ENCODE peak calls at places on chromosome 5, in six cellular contexts. H is fibroblast of pulmonary artery, K is retinal pigment epithelial cell, F is H9, X is nephron progenitor cell, S is fibroblast of the aortic adventitia. A is an unnamed sample.

GRCh38 chr5:10118150-10118549 is 131.5 kb downstream of the ATPSCKMT start:
- DNase-seq in K (no peak), H (no peak), S (no peak), F (no peak), X (no peak), A (no peak)

GRCh38 chr5:55030220-55030619 is 6.2 kb downstream of the GZMK start:
- DNase-seq in S (no peak), K (no peak), H (no peak), X (no peak), F (no peak), A (no peak)

GRCh38 chr5:151288180-151288579 is 15.4 kb downstream of the SLC36A3 start:
- DNase-seq in X (no peak), H (no peak), S (no peak), K (no peak), F (no peak), A (no peak)

GRCh38 chr5:73311291-73312110 is 137.1 kb downstream of the FOXD1 start:
- DNase-seq in H (peak), X (peak), K (peak), S (peak), F (peak), A (no peak)

GRCh38 chr5:74155501-74155900 is 485.0 kb downstream of the ENC1 start:
- DNase-seq in H (no peak), K (no peak), S (no peak), F (no peak), X (no peak), A (no peak)

GRCh38 chr5:173010021-173010420 is 26.4 kb downstream of the ATP6V0E1 start:
- DNase-seq in S (peak), F (no peak), X (no peak), K (no peak), H (no peak), A (peak)

GRCh38 chr5:13478831-13479465 is 465.5 kb downstream of the DNAH5 start:
- DNase-seq in S (peak), F (peak), X (peak), H (peak), K (peak), A (no peak)

GRCh38 chr5:14696057-14696456 is 31.5 kb downstream of the OTULIN start:
- DNase-seq in H (no peak), F (no peak), K (no peak), X (no peak), S (no peak), A (no peak)

GRCh38 chr5:118791986-118792734 is 196.2 kb downstream of the DTWD2 start:
- DNase-seq in F (peak), H (peak), K (peak), X (peak), S (peak), A (peak)

GRCh38 chr5:114953559-114953958 is 216.1 kb downstream of the TRIM36 start:
- DNase-seq in K (no peak), X (no peak), F (no peak), S (no peak), H (no peak), A (no peak)

DNA sequence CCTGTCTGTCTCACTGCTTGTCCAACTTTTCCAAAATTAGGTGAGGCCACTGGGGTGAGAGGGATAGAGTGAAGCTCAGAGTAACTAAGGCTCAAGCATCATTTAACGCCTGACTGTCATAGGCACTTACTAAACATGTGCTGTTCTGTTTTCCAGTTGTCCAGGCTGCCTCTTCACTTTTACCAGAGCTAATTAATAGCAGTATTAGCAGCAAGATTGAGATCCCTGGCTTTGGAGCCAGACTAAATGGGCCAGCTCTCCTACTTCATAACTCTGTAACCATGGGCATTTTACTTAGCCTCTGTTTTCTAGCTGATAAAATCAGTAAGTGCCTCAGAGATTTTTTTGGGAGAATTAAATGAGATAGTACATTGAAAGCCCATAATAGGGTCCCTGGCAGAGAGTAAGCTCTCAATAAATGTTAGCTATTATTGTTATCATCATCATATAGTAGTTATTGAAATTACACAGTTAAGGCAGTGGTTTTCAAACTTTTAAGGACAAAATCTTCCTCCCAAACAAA is 146.2 kb upstream of the LHFPL2 start:
- DNase-seq in X (no peak), S (no peak), H (no peak), K (no peak), F (no peak), A (no peak)
- TF ChIP-seq CTCF in X (no peak), S (no peak), H (no peak), K (no peak), F (no peak), A (no peak)

GRCh38 chr5:98753507-98753906 is 20.0 kb upstream of the RGMB start:
- DNase-seq in X (no peak), F (peak), H (no peak), S (no peak), K (no peak), A (no peak)

GRCh38 chr5:98749046-98749445 is 24.4 kb upstream of the RGMB start:
- DNase-seq in K (no peak), F (no peak), S (no peak), H (no peak), X (no peak), A (no peak)

GRCh38 chr5:98755406-98755805 is 18.1 kb upstream of the RGMB start:
- DNase-seq in X (no peak), F (no peak), K (no peak), S (peak), H (no peak), A (no peak)

DNA sequence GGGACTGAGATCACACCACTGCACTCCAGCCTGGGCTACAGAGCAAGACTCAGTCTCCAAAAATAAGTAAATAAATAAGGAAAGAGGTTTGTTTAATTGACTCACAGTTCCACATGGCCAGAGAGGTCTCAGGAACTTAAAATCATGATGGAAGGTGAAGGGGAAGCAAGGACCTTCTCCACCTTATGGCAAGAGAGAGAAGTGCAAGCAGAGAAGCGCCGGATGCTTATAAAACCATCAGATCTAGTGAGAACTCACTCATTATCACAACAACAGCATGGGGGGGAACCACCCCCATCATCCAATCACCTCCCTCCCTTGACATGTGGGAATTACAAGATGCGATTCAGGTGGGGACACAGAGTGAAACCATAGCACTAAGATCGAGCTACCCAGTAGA is 22.8 kb upstream of the RGMB start:
- DNase-seq in F (peak), H (peak), K (no peak), S (peak), X (no peak), A (peak)
- TF ChIP-seq CTCF in F (peak), H (peak), K (peak), S (peak), X (peak), A (peak)

DNA sequence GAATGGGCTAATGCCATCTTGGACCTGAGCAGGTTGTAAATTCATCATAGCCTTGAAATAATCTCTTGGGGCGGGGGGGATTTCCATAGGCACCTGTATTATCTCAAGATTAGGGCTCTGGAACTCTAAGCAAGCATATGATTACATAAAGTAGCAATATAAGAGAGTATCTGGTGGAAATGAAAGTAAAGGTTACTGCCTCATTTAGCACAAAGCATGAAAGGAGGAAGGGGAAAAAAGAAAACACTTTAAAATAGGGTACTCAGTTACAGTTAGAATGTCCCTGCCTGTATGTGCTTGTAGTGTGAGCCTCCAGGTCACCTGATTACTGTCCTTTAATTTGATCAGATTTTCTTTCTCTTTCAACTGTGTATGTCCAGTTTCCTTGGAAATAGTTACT is 1079.7 kb upstream of the CDH18 start:
- DNase-seq in F (no peak), H (no peak), S (no peak), X (no peak), K (no peak), A (no peak)
- TF ChIP-seq CTCF in F (no peak), H (no peak), S (no peak), X (no peak), K (no peak), A (no peak)

GRCh38 chr5:174755103-174755502 is 30.7 kb downstream of the MSX2 start:
- DNase-seq in H (peak), K (no peak), F (no peak), S (peak), X (no peak), A (no peak)

GRCh38 chr5:174765540-174765939 is 41.2 kb downstream of the MSX2 start:
- DNase-seq in S (no peak), F (no peak), X (no peak), H (no peak), K (no peak), A (no peak)

GRCh38 chr5:174759091-174759490 is 34.7 kb downstream of the MSX2 start:
- DNase-seq in K (no peak), F (no peak), H (no peak), X (no peak), S (no peak), A (no peak)

GRCh38 chr5:174764309-174764708 is 39.9 kb downstream of the MSX2 start:
- DNase-seq in F (no peak), H (no peak), S (no peak), X (no peak), K (no peak), A (no peak)

GRCh38 chr5:174760721-174761120 is 36.3 kb downstream of the MSX2 start:
- DNase-seq in K (no peak), F (no peak), H (no peak), X (no peak), S (no peak), A (no peak)
- TF ChIP-seq CTCF in K (no peak), F (no peak), H (no peak), X (no peak), S (no peak), A (no peak)

GRCh38 chr5:177495243-177496060 is 2.0 kb downstream of the PDLIM7 start:
- DNase-seq in K (peak), F (peak), X (peak), S (peak), H (peak), A (peak)

GRCh38 chr5:177493795-177494355 is 3.5 kb downstream of the PDLIM7 start:
- DNase-seq in S (peak), K (no peak), H (no peak), X (no peak), F (no peak), A (no peak)

GRCh38 chr5:177492841-177493240 is 4.6 kb downstream of the PDLIM7 start:
- DNase-seq in X (no peak), S (no peak), H (no peak), K (no peak), F (no peak), A (no peak)

GRCh38 chr5:177496111-177497010 is 1.0 kb downstream of the PDLIM7 start:
- DNase-seq in F (peak), K (peak), H (peak), S (peak), X (peak), A (peak)

DNA sequence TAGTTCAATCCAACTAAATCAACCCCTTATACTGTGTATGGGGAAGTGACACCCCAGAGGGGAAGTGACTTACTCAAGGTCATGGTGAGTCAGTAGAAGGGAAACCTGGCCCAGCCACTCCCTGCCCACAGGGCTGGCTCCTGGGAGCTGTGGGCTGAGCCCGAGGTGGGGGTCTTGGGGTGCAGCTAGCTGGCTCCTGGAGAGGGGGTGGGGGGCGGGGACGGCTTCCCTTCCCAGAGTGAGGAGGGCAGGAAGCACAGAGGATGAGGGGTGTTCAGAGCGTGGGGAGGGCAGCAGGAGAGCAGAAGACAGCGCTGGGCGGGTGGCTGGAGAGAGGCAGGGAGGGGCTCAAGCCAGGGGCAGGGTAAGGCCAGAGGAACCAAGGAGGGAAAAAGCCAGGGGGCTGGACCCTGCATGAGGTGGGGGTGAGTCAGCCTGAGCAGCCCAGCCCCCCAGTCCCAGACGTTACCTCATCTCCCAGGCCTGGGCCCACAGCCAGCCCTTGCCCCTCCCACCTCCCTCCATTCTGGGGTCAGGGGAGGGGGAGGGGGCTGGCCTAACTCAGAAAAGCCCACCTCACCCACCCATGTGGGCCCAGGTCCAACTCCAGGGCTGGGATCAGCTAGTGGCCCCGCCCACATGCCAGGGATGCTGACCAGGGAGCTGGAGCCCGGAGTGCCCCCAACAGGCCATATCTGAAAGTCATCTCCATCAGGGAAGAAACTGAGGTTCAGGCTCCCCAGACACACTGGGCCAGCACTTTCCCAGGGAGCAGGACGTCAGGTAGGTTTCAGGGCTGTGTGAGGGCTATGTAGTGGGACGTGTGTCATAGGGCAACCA is 2.8 kb downstream of the PDLIM7 start:
- DNase-seq in F (peak), H (peak), S (peak), X (peak), K (peak), A (peak)
- TF ChIP-seq CTCF in F (peak), H (peak), S (peak), X (no peak), K (peak), A (no peak)

GRCh38 chr5:64680289-64680688 is 10.0 kb upstream of the SHISAL2B start:
- DNase-seq in F (peak), K (no peak), S (peak), X (no peak), H (no peak), A (peak)
- TF ChIP-seq CTCF in F (peak), K (peak), S (peak), X (no peak), H (peak), A (no peak)

DNA sequence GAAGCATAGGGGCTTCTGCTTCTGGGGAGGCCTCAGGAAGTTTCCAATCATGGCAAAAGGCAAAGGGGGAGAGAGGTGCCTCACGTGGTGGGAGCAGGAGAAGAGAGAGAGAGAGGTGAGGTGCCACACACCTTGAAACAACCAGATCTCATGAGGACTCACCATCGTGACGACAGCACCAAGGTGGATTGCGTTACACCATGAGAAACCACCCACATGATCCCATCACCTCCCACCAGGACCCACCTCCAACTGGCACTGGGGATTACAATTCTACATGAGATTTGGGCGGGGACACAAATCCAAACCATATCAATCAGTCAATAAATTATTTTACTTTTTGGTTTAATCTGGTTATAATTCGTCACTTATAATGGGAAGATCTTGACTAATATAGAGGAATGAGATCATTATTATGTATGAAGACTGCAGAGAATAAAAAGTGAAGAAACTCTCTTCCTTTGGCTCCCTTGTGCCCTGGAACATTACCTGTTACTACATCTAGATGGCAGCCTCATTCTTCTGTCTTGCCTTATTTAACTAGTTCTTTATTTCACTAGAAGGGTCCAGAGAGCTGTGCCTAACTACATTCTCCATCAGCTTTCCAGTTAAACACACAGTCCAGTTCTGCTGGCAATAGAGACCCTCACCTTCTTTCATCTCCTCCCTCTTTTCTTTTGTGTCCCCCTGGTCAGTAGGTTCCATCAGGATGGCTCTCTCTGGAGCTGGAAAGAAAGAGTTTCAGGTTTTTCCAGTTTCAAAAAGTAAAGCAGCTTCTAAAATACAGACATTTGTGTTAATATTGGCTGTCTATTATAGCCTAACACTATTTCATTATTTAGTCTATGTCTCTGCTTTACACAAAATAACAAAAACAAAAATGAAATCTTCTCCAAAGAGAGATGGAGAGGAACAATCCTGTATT is 21.7 kb upstream of the SPINK7 start:
- DNase-seq in F (peak), X (no peak), S (peak), H (peak), K (no peak), A (no peak)
- TF ChIP-seq CTCF in F (peak), X (peak), S (peak), H (peak), K (peak), A (no peak)

A was measured in activated CD8-positive, alpha-beta T cell treated with anti-CD3 and anti-CD28 coated beads for 36 hours.